ENCODE peak calls at places on chromosomes 1 and 21, in five cellular contexts. O is H1, B is H9, R is trophoblast cell, G is mesenchymal stem cell. I is an unnamed sample.
A peak's percentile ranks its signal among the peaks of the same experiment; 100 is the strongest.

GRCh38 chr1:43975249-43975961 is 645 bp downstream of the ATP6V0B start:
- DNase-seq in R (no peak), O (no peak), G (peak; percentile 50), B (no peak), I (no peak)

GRCh38 chr1:236862615-236863211 is 67.6 kb downstream of the MTR start:
- DNase-seq in G (no peak), B (no peak), O (no peak), R (no peak), I (no peak)

GRCh38 chr1:41791667-41792484 is 126.8 kb downstream of the HIVEP3 start:
- DNase-seq in G (no peak), R (no peak), B (no peak), O (no peak), I (no peak)

GRCh38 chr21:28655471-28655870 is 337.2 kb downstream of the LTN1 start:
- DNase-seq in G (no peak), B (no peak), O (no peak), R (no peak), I (no peak)

GRCh38 chr1:36625959-36626337 is 143.2 kb upstream of the CSF3R start:
- DNase-seq in G (no peak), R (no peak), B (no peak), O (no peak), I (no peak)

GRCh38 chr1:201708085-201708512 is 120.9 kb upstream of the IPO9 start:
- DNase-seq in R (no peak), O (no peak), B (no peak), G (peak; percentile 88), I (no peak)

GRCh38 chr1:34398916-34399275 is 222.2 kb downstream of the C1orf94 start:
- DNase-seq in G (no peak), B (peak; percentile 70), O (no peak), R (peak; percentile 40), I (no peak)

GRCh38 chr1:160544647-160545046 is 21.6 kb upstream of the SLAMF6 start:
- DNase-seq in R (no peak), O (no peak), B (no peak), G (peak; percentile 22), I (no peak)

GRCh38 chr1:83773059-83773458 is 225.9 kb downstream of the TTLL7 start:
- DNase-seq in B (no peak), R (no peak), G (no peak), O (no peak), I (no peak)

GRCh38 chr1:97770376-97770775 is 150.5 kb downstream of the DPYD start:
- DNase-seq in O (no peak), G (no peak), R (no peak), B (no peak), I (no peak)

GRCh38 chr1:30661311-30661710 is 62.1 kb downstream of the MATN1 start:
- DNase-seq in B (no peak), O (no peak), R (no peak), G (no peak), I (no peak)

GRCh38 chr1:31932491-31933316 is 5.5 kb downstream of the PTP4A2 start:
- DNase-seq in G (no peak), O (no peak), B (no peak), R (no peak), I (no peak)

GRCh38 chr1:205296154-205296553 is 25.4 kb downstream of the NUAK2 start:
- DNase-seq in G (no peak), O (no peak), R (no peak), B (no peak), I (no peak)

GRCh38 chr1:47797555-47797954 is 199.6 kb downstream of the TRABD2B start:
- DNase-seq in B (no peak), O (no peak), G (no peak), R (no peak), I (no peak)

GRCh38 chr1:110674337-110675059 is at the start of gene KCNA3:
- DNase-seq in B (peak; percentile 85), R (no peak), G (no peak), O (no peak), I (peak; percentile 81)

GRCh38 chr21:32578107-32578691 is 7.1 kb downstream of the TCP10L start:
- DNase-seq in O (peak; percentile 23), G (no peak), B (peak; percentile 79), R (no peak), I (no peak)

GRCh38 chr1:89754518-89754917 is 66.3 kb upstream of the LRRC8D start:
- DNase-seq in O (no peak), G (peak; percentile 59), B (no peak), R (no peak), I (no peak)

GRCh38 chr1:147723691-147724323 is 36.6 kb downstream of the GJA5 start:
- DNase-seq in G (peak; percentile 18), O (peak; percentile 53), R (peak; percentile 51), B (peak; percentile 82), I (peak; percentile 51)

GRCh38 chr1:221697924-221698425 is 43.9 kb downstream of the DUSP10 start:
- DNase-seq in R (no peak), O (no peak), B (no peak), G (no peak), I (no peak)

GRCh38 chr1:112409416-112409815 is 13.4 kb downstream of the CTTNBP2NL start:
- DNase-seq in O (no peak), R (no peak), G (no peak), B (no peak), I (no peak)

GRCh38 chr1:81097860-81098259 is 702.9 kb upstream of the ADGRL2 start:
- DNase-seq in G (peak; percentile 1), B (no peak), O (no peak), R (no peak), I (no peak)

GRCh38 chr1:1889090-1889750 is 1.7 kb downstream of the GNB1 start:
- DNase-seq in O (no peak), R (no peak), G (peak; percentile 39), B (no peak), I (no peak)

GRCh38 chr1:68558321-68559026 is 61.6 kb upstream of the DEPDC1 start:
- DNase-seq in R (no peak), B (no peak), O (no peak), G (no peak), I (no peak)

GRCh38 chr1:203507227-203507626 is 13.3 kb downstream of the OPTC start:
- DNase-seq in G (no peak), O (no peak), R (no peak), B (no peak), I (no peak)

GRCh38 chr1:7550261-7550850 is 220.7 kb upstream of the VAMP3 start:
- DNase-seq in O (peak; percentile 23), R (no peak), G (no peak), B (peak; percentile 99), I (no peak)

DNA sequence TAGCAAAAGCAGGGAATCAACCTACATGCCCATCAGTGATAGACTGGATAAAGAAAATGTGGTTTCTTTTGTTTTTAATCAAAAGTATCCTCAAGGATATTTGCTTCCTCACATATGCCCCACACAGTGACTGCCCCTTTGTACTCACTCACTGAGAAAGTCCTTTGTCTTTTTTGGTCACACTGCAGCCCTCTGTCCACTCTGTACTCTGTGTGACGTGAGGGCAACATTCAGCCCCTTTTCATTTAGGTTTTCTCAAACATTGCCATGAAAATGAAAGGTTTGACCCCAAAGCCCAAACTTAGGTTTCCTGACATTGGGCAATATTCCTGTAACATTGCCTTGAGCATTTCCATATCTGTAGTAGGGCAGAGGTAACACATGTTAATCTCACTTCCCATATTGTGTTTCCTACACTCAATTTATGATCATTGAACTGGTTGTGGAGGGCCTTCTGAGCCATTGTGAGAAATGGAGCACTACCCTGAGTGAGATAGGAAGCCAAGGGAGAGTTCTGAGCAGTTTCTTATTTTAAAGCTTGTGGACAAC is 501.8 kb upstream of the C1orf87 start:
- DNase-seq in O (no peak), R (no peak), B (no peak), G (no peak), I (no peak)
- H2BK12ac ChIP-seq in O (no peak overlapping the region), R (no peak overlapping the region), B (no peak overlapping the region), G (no peak overlapping the region), I (no peak overlapping the region)

GRCh38 chr1:178168535-178168934 is 74.6 kb downstream of the RASAL2 start:
- DNase-seq in R (no peak), G (peak; percentile 84), O (no peak), B (no peak), I (no peak)
- H3K79me1 ChIP-seq in R (no peaks in the 10 kb centered on the region), G (peaks cover 2% of the 10 kb centered on the region), O (peaks cover 3% of the 10 kb centered on the region), B (no peaks in the 10 kb centered on the region), I (no peaks in the 10 kb centered on the region)

GRCh38 chr21:33971492-33972013 is 55.9 kb upstream of the ATP5PO start:
- DNase-seq in R (no peak), G (peak; percentile 91), O (no peak), B (no peak), I (no peak)

GRCh38 chr21:33974513-33975468 is 59.2 kb upstream of the ATP5PO start:
- DNase-seq in B (no peak), O (no peak), R (no peak), G (no peak), I (no peak)

GRCh38 chr21:33969600-33969999 is 54.0 kb upstream of the ATP5PO start:
- DNase-seq in R (no peak), O (no peak), G (no peak), B (no peak), I (no peak)

GRCh38 chr21:33973268-33973667 is 57.7 kb upstream of the ATP5PO start:
- DNase-seq in B (no peak), R (no peak), O (no peak), G (no peak), I (no peak)

GRCh38 chr21:33972539-33972938 is 56.9 kb upstream of the ATP5PO start:
- DNase-seq in G (no peak), O (no peak), R (no peak), B (no peak), I (no peak)
- H2AK5ac ChIP-seq in G (peak overlapping the region; percentile 10), O (peak overlapping the region; percentile 84), R (no peak overlapping the region), B (no peak overlapping the region), I (no peak overlapping the region)

DNA sequence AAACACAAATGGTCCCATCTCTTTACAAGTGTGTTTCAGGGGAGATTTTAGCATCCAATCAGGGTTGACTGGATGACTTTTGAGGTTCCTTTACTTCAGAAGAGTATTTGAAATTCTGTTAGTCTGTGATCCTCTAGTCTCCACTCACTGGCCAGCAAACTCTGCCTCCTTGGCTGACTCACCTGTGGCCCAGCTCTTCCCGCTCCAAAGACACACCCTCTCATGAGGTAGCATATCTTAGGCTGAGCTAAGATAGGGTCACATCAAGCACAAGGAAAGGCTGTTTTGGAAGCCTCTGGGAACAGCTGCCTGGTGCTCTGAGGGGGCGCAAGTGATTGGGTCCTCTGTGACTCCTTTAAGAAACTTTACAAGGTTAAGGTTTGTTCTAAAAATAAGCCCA is 102.3 kb upstream of the FGGY start:
- DNase-seq in G (no peak), B (no peak), R (no peak), O (no peak), I (no peak)
- H2BK12ac ChIP-seq in G (no peak overlapping the region), B (no peak overlapping the region), R (no peak overlapping the region), O (no peak overlapping the region), I (no peak overlapping the region)

GRCh38 chr1:54370287-54371003 is 35.7 kb downstream of the SSBP3 start:
- DNase-seq in R (no peak), B (no peak), G (no peak), O (no peak), I (no peak)
- H3K79me1 ChIP-seq in R (no peaks in the 10 kb centered on the region), B (peaks cover 5% of the 10 kb centered on the region), G (peaks cover 39% of the 10 kb centered on the region), O (peaks cover 37% of the 10 kb centered on the region), I (peaks cover 19% of the 10 kb centered on the region)

DNA sequence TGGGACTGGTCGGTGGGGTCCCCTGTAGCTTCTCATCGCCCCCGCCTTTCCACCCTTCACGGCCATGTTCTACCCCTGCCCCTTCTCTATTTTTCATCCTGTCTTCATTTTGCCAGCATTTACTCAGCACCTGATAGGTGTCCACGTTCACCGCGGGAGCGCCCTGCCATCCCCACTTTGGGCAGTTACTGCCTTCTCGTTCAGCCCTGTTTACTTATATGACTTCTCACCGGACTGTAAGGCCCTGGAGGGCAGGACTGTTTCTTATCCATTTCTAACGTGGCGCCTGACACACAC is 380 bp downstream of the MFN2 start:
- DNase-seq in B (no peak), R (no peak), O (no peak), G (no peak), I (peak; percentile 9)
- H2AK5ac ChIP-seq in B (no peak overlapping the region), R (peak overlapping the region; percentile 73), O (peak overlapping the region; percentile 57), G (no peak overlapping the region), I (no peak overlapping the region)